ENCODE peak calls at places on chromosomes 11 and 22, in ten cellular contexts. E is H1, G is endothelial cell of umbilical vein, F is HCT116, R is stomach, T is sigmoid colon, D is breast epithelium, B is K562, S is prostate gland, H is transverse colon. K is an unnamed sample.

GRCh38 chr11:112223125-112223524 is 3.1 kb upstream of the PTS start:
- DNase-seq in E (no peak), G (no peak), F (no peak), R (no peak), T (no peak), D (no peak), B (no peak), S (no peak), H (no peak), K (no peak)

GRCh38 chr11:16883179-16883578 is 131.0 kb downstream of the PLEKHA7 start:
- DNase-seq in E (no peak), G (peak), F (peak), R (peak), T (no peak), D (peak), B (peak), S (peak), H (peak), K (no peak)

GRCh38 chr11:112784323-112785073 is 176.7 kb upstream of the NCAM1 start:
- DNase-seq in E (no peak), G (no peak), F (no peak), R (no peak), T (peak), D (peak), B (no peak), S (peak), H (peak), K (no peak)

GRCh38 chr11:30131535-30131934 is 99.3 kb upstream of the FSHB start:
- DNase-seq in E (no peak), G (no peak), F (no peak), R (no peak), T (no peak), D (no peak), B (no peak), S (no peak), H (no peak), K (no peak)

GRCh38 chr11:70464509-70465361 is 66.4 kb downstream of the CTTN start:
- DNase-seq in E (no peak), G (no peak), F (no peak), R (no peak), T (no peak), D (no peak), B (no peak), S (no peak), H (no peak), K (peak)

GRCh38 chr22:31639640-31640039 is 22.4 kb downstream of the PISD start:
- DNase-seq in E (no peak), G (no peak), F (no peak), R (peak), T (no peak), D (peak), B (no peak), S (no peak), H (peak), K (no peak)

GRCh38 chr11:46381046-46381835 is at the start of gene MDK:
- DNase-seq in E (peak), G (peak), F (no peak), R (peak), T (peak), D (no peak), B (peak), S (no peak), H (peak), K (peak)

GRCh38 chr11:31412946-31413345 is 43.3 kb downstream of the DNAJC24 start:
- DNase-seq in E (no peak), G (no peak), F (no peak), R (no peak), T (no peak), D (no peak), B (no peak), S (no peak), H (no peak), K (no peak)

GRCh38 chr11:30346068-30346688 is 23.3 kb downstream of the ARL14EP start:
- DNase-seq in E (no peak), G (peak), F (peak), R (no peak), T (no peak), D (no peak), B (peak), S (peak), H (no peak), K (no peak)

GRCh38 chr11:92018332-92018731 is 206.3 kb upstream of the FAT3 start:
- DNase-seq in E (no peak), G (no peak), F (no peak), R (no peak), T (no peak), D (no peak), B (no peak), S (no peak), H (no peak), K (no peak)

GRCh38 chr11:73729594-73730206 is 31.2 kb downstream of the RAB6A start:
- DNase-seq in E (peak), G (no peak), F (peak), R (no peak), T (no peak), D (no peak), B (peak), S (no peak), H (no peak), K (no peak)

GRCh38 chr11:114762437-114762836 is 84.1 kb downstream of the NXPE2 start:
- DNase-seq in E (peak), G (peak), F (no peak), R (peak), T (peak), D (peak), B (peak), S (peak), H (peak), K (no peak)

GRCh38 chr11:2825886-2826678 is 59.5 kb downstream of the CDKN1C start:
- DNase-seq in E (no peak), G (peak), F (no peak), R (no peak), T (peak), D (peak), B (no peak), S (peak), H (peak), K (no peak)

GRCh38 chr11:107780775-107781174 is 68.9 kb upstream of the SLN start:
- DNase-seq in E (no peak), G (peak), F (no peak), R (no peak), T (no peak), D (no peak), B (no peak), S (no peak), H (no peak), K (no peak)

GRCh38 chr11:83836883-83837654 is 550.9 kb upstream of the CCDC90B start:
- DNase-seq in E (peak), G (peak), F (peak), R (peak), T (peak), D (no peak), B (peak), S (peak), H (peak), K (no peak)

GRCh38 chr22:42549329-42550060 is 4.3 kb upstream of the SERHL2 start:
- DNase-seq in E (no peak), G (no peak), F (no peak), R (no peak), T (no peak), D (no peak), B (no peak), S (no peak), H (no peak), K (no peak)

GRCh38 chr11:14258177-14258935 is 100.6 kb downstream of the RRAS2 start:
- DNase-seq in E (peak), G (peak), F (peak), R (no peak), T (no peak), D (no peak), B (no peak), S (no peak), H (peak), K (no peak)

GRCh38 chr11:8283510-8284272 is 20.0 kb upstream of the LMO1 start:
- DNase-seq in E (peak), G (no peak), F (no peak), R (no peak), T (peak), D (peak), B (no peak), S (no peak), H (no peak), K (peak)

GRCh38 chr11:79047356-79047755 is 393.5 kb downstream of the TENM4 start:
- DNase-seq in E (no peak), G (no peak), F (no peak), R (no peak), T (no peak), D (no peak), B (no peak), S (no peak), H (no peak), K (no peak)

GRCh38 chr22:50674606-50675552 is 2.3 kb downstream of the SHANK3 start:
- DNase-seq in E (peak), G (no peak), F (peak), R (peak), T (no peak), D (peak), B (peak), S (peak), H (peak), K (no peak)

GRCh38 chr11:133337905-133338536 is 194.3 kb downstream of the OPCML start:
- DNase-seq in E (no peak), G (no peak), F (no peak), R (no peak), T (no peak), D (no peak), B (no peak), S (no peak), H (no peak), K (no peak)

GRCh38 chr11:2533642-2534115 is 88.9 kb downstream of the KCNQ1 start:
- DNase-seq in E (peak), G (peak), F (peak), R (peak), T (peak), D (peak), B (peak), S (no peak), H (peak), K (peak)

GRCh38 chr11:3109434-3109833 is 52.2 kb upstream of the CARS1 start:
- DNase-seq in E (no peak), G (no peak), F (no peak), R (no peak), T (no peak), D (no peak), B (no peak), S (no peak), H (no peak), K (peak)

GRCh38 chr22:37781434-37782059 is 26.2 kb upstream of the GCAT start:
- DNase-seq in E (no peak), G (no peak), F (no peak), R (no peak), T (no peak), D (peak), B (no peak), S (no peak), H (no peak), K (no peak)
- TF ChIP-seq CTCF in E (peak), G (peak), F (no peak), R (no peak), T (no peak), D (peak), B (no peak), S (no peak), H (no peak), K (peak)

GRCh38 chr11:61827573-61828378 is at the start of gene FADS2:
- DNase-seq in E (peak), G (peak), F (no peak), R (peak), T (peak), D (peak), B (no peak), S (peak), H (peak), K (peak)
- TF ChIP-seq POLR2A in E (peak), G (no peak), F (no peak), R (no peak), T (peak), D (no peak), B (no peak), S (peak), H (peak), K (no peak)

GRCh38 chr22:27766679-27767078 is 34.9 kb downstream of the MN1 start:
- DNase-seq in E (no peak), G (no peak), F (no peak), R (no peak), T (no peak), D (no peak), B (no peak), S (no peak), H (no peak), K (no peak)
- TF ChIP-seq POLR2AphosphoS5 in E (no peak), G (no peak), F (no peak), R (no peak), T (no peak), D (no peak), B (no peak), S (no peak), H (no peak), K (no peak)

DNA sequence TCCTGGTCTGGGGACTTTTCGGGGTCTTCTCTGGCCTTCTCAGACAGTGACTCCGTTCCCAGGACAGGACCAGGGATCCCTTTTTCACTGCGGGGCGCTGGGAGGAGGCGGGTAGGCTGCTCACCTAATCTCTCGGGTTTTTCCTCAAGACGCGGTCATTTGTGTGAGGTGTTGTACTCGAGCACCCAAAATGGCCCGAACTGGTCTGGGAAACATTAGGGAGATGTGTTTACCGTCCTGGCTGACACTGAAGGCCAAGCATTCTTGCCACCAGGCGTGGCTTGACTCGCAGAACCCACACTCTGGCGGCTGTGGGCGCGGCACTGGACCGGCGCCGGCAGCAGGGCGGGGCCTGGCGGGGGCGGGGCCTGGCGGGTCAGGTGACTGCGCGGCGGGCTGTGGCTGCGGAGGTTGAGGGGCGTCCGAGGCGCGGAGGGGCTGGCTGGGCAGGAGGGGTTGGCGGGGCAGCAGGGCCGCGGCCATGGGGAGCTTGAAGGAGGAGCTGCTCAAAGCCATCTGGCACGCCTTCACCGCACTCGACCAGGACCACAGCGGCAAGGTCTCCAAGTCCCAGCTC is at the start of gene SWAP70:
- DNase-seq in E (peak), G (peak), F (peak), R (peak), T (peak), D (peak), B (peak), S (peak), H (peak), K (peak)
- TF ChIP-seq CTCF in E (peak), G (peak), F (no peak), R (peak), T (peak), D (peak), B (no peak), S (peak), H (peak), K (peak)

GRCh38 chr22:26463688-26464087 is 19.9 kb downstream of the HPS4 start:
- DNase-seq in E (no peak), G (no peak), F (no peak), R (no peak), T (no peak), D (no peak), B (no peak), S (no peak), H (no peak), K (no peak)

GRCh38 chr22:26464312-26464711 is 19.3 kb downstream of the HPS4 start:
- DNase-seq in E (no peak), G (peak), F (no peak), R (no peak), T (no peak), D (no peak), B (no peak), S (no peak), H (no peak), K (no peak)

GRCh38 chr22:26461188-26461810 is 22.3 kb downstream of the HPS4 start:
- DNase-seq in E (peak), G (peak), F (peak), R (peak), T (no peak), D (no peak), B (peak), S (peak), H (peak), K (no peak)

GRCh38 chr22:26462051-26462450 is 21.5 kb downstream of the HPS4 start:
- DNase-seq in E (no peak), G (no peak), F (no peak), R (no peak), T (no peak), D (no peak), B (no peak), S (no peak), H (no peak), K (no peak)

GRCh38 chr22:26462971-26463661 is 20.5 kb downstream of the HPS4 start:
- DNase-seq in E (no peak), G (no peak), F (no peak), R (no peak), T (no peak), D (no peak), B (no peak), S (no peak), H (no peak), K (no peak)
- TF ChIP-seq POLR2A in E (no peak), G (no peak), F (no peak), R (no peak), T (no peak), D (no peak), B (no peak), S (no peak), H (no peak), K (no peak)

GRCh38 chr22:33920927-33921575 is 775 bp upstream of the LARGE1 start:
- DNase-seq in E (peak), G (peak), F (peak), R (peak), T (peak), D (peak), B (peak), S (peak), H (peak), K (peak)
- TF ChIP-seq POLR2AphosphoS5 in E (peak), G (no peak), F (peak), R (peak), T (peak), D (peak), B (no peak), S (peak), H (peak), K (peak)

K was measured in spleen.